ENCODE peak calls at places on chromosomes 4 and X, in ten cellular contexts. O is stomach, Q is progenitor cell of endocrine pancreas, K is hepatocyte, P is neural progenitor cell, J is omental fat pad, B is HFF-Myc, N is left lung, Z is B cell, L is kidney. Y is an unnamed sample.
A peak's percentile ranks its signal among the peaks of the same experiment; 100 is the strongest.

GRCh38 chrX:115031989-115032388 is 14.6 kb upstream of the IL13RA2 start:
- DNase-seq in B (no peak), K (no peak), Q (no peak), Z (no peak), N (no peak), L (no peak), J (no peak), O (no peak), P (no peak), Y (no peak)

GRCh38 chr4:167233523-167234387 is 539 bp downstream of the SPOCK3 start:
- DNase-seq in N (peak; percentile 75), B (no peak), K (peak; percentile 28), L (no peak), J (no peak), O (no peak), Z (no peak), P (peak; percentile 52), Q (no peak), Y (peak; percentile 37)

GRCh38 chrX:78997870-78998558 is 52.8 kb downstream of the P2RY10 start:
- DNase-seq in N (peak; percentile 10), B (no peak), J (no peak), Z (no peak), P (peak; percentile 1), Q (no peak), L (peak; percentile 45), K (no peak), O (no peak), Y (no peak)

GRCh38 chrX:72712094-72712755 is 1.9 kb downstream of the PHKA1 start:
- DNase-seq in J (no peak), Q (no peak), K (peak; percentile 6), B (no peak), Z (no peak), O (no peak), L (no peak), P (no peak), N (no peak), Y (no peak)

GRCh38 chrX:111431007-111431406 is 19.0 kb upstream of the DCX start:
- DNase-seq in P (no peak), K (no peak), Q (no peak), L (no peak), N (no peak), J (no peak), B (no peak), O (no peak), Z (no peak), Y (no peak)

GRCh38 chrX:10038585-10038984 is 71.4 kb downstream of the CLDN34 start:
- DNase-seq in B (no peak), K (no peak), O (no peak), J (no peak), L (no peak), Z (no peak), Q (no peak), P (no peak), N (no peak), Y (no peak)

GRCh38 chr4:140249351-140249750 is 95.4 kb upstream of the MAML3 start:
- DNase-seq in L (no peak), N (no peak), B (no peak), Q (no peak), Z (no peak), J (no peak), O (no peak), K (no peak), P (no peak), Y (no peak)

GRCh38 chr4:90393215-90393614 is 266.0 kb downstream of the CCSER1 start:
- DNase-seq in N (no peak), J (no peak), Z (no peak), P (no peak), Q (no peak), O (no peak), B (no peak), L (no peak), K (no peak), Y (no peak)

GRCh38 chr4:22003878-22004277 is 55.3 kb upstream of the KCNIP4 start:
- DNase-seq in N (no peak), O (no peak), J (no peak), Q (no peak), B (no peak), P (peak; percentile 12), K (no peak), Z (no peak), L (no peak), Y (no peak)

GRCh38 chr4:172147702-172148101 is 334.5 kb downstream of the GALNTL6 start:
- DNase-seq in P (no peak), Q (no peak), K (no peak), B (no peak), N (no peak), O (no peak), Z (no peak), J (no peak), L (no peak), Y (no peak)

GRCh38 chrX:76228499-76228898 is 55.6 kb downstream of the PBDC1 start:
- DNase-seq in Q (no peak), B (no peak), J (no peak), K (no peak), N (no peak), L (no peak), P (no peak), Z (no peak), O (no peak), Y (no peak)

GRCh38 chr4:112765317-112765989 is 128.5 kb downstream of the LARP7 start:
- DNase-seq in Q (no peak), J (no peak), P (peak; percentile 78), K (peak; percentile 40), O (no peak), Z (peak; percentile 35), B (no peak), L (no peak), N (no peak), Y (no peak)

GRCh38 chr4:14632041-14632440 is 370.2 kb upstream of the CPEB2 start:
- DNase-seq in O (no peak), Q (no peak), Z (no peak), K (no peak), L (no peak), N (no peak), P (no peak), B (no peak), J (no peak), Y (no peak)

GRCh38 chr4:2366252-2367192 is 51.9 kb downstream of the ZFYVE28 start:
- DNase-seq in Q (no peak), J (no peak), P (no peak), N (peak; percentile 74), O (no peak), B (no peak), L (peak; percentile 19), K (no peak), Z (no peak), Y (no peak)

GRCh38 chrX:39011454-39012204 is 210.4 kb downstream of the MID1IP1 start:
- DNase-seq in K (no peak), Z (no peak), N (no peak), O (peak; percentile 57), B (no peak), L (no peak), J (no peak), P (no peak), Q (no peak), Y (no peak)

GRCh38 chrX:69065451-69065850 is 99.8 kb downstream of the PJA1 start:
- DNase-seq in B (no peak), J (no peak), Q (no peak), K (no peak), O (peak; percentile 7), Z (no peak), P (no peak), L (no peak), N (no peak), Y (peak; percentile 6)

GRCh38 chrX:69063486-69063885 is 101.8 kb downstream of the PJA1 start:
- DNase-seq in K (no peak), Q (no peak), L (no peak), J (no peak), N (no peak), B (no peak), P (no peak), Z (no peak), O (peak; percentile 14), Y (peak; percentile 8)

GRCh38 chrX:69062493-69062892 is 102.8 kb downstream of the PJA1 start:
- DNase-seq in K (no peak), L (no peak), Z (no peak), N (no peak), B (no peak), J (no peak), P (no peak), Q (peak; percentile 0), O (peak; percentile 13), Y (peak; percentile 5)

GRCh38 chrX:69066021-69066757 is 99.1 kb downstream of the PJA1 start:
- DNase-seq in N (no peak), Z (no peak), P (no peak), B (no peak), Q (no peak), J (no peak), O (peak; percentile 21), L (no peak), K (no peak), Y (peak; percentile 8)

GRCh38 chrX:69060631-69061408 is 104.4 kb downstream of the PJA1 start:
- DNase-seq in O (peak; percentile 54), N (no peak), B (no peak), Z (peak; percentile 9), L (no peak), K (peak; percentile 37), P (peak; percentile 37), J (peak; percentile 23), Q (peak; percentile 11), Y (peak; percentile 51)
- TF ChIP-seq CTCF in O (no peak), N (no peak), B (peak; percentile 26), Z (no peak), L (peak; percentile 38), K (peak; percentile 32), P (peak; percentile 29), J (no peak), Q (peak; percentile 38), Y (peak; percentile 48)

GRCh38 chr4:8393593-8394038 is 46.9 kb downstream of the ACOX3 start:
- DNase-seq in B (peak; percentile 86), L (no peak), N (peak; percentile 7), Z (no peak), J (no peak), K (peak; percentile 50), Q (no peak), P (peak; percentile 82), O (no peak), Y (no peak)
- TF ChIP-seq CTCF in B (no peak), L (no peak), N (no peak), Z (no peak), J (no peak), K (no peak), Q (no peak), P (peak; percentile 4), O (no peak), Y (no peak)

GRCh38 chrX:15600071-15600470 is 689 bp downstream of the ACE2 start:
- DNase-seq in L (no peak), J (no peak), B (no peak), Q (no peak), N (no peak), Z (no peak), P (peak; percentile 15), O (no peak), K (no peak), Y (no peak)

GRCh38 chrX:15598031-15598430 is 2.7 kb downstream of the ACE2 start:
- DNase-seq in L (no peak), O (no peak), K (no peak), N (no peak), Z (no peak), J (no peak), P (no peak), Q (no peak), B (no peak), Y (no peak)

GRCh38 chrX:15594371-15594770 is 6.4 kb downstream of the ACE2 start:
- DNase-seq in N (no peak), P (no peak), J (no peak), B (no peak), O (no peak), Z (no peak), Q (no peak), K (peak; percentile 22), L (no peak), Y (no peak)
- TF ChIP-seq CTCF in N (no peak), P (peak; percentile 18), J (no peak), B (no peak), O (no peak), Z (no peak), Q (peak; percentile 28), K (peak; percentile 36), L (no peak), Y (peak; percentile 50)

GRCh38 chr4:108030332-108030731 is 40.6 kb downstream of the HADH start:
- DNase-seq in P (peak; percentile 76), Q (no peak), B (peak; percentile 52), N (no peak), J (no peak), K (peak; percentile 71), Z (no peak), L (no peak), O (no peak), Y (peak; percentile 72)
- TF ChIP-seq CTCF in P (peak; percentile 71), Q (peak; percentile 67), B (peak; percentile 65), N (no peak), J (no peak), K (peak; percentile 59), Z (no peak), L (peak; percentile 34), O (no peak), Y (peak; percentile 66)

Y was measured in H9.